ENCODE peak calls at places on chromosomes 11 and 22, in four cellular contexts. N, F, S and E are unnamed samples.

GRCh38 chr11:115286614-115287013 is 217.6 kb downstream of the CADM1 start:
- DNase-seq in N (no peak), F (no peak), S (no peak), E (no peak)

GRCh38 chr11:65102142-65103095 is 6.4 kb downstream of the VPS51 start:
- DNase-seq in S (no peak), N (no peak), F (no peak), E (no peak)

GRCh38 chr22:38348751-38349496 is 31.7 kb upstream of the CSNK1E start:
- DNase-seq in F (no peak), S (no peak), N (no peak), E (no peak)

GRCh38 chr11:10023202-10023601 is 270.8 kb downstream of the SBF2 start:
- DNase-seq in S (no peak), N (no peak), F (no peak), E (no peak)

GRCh38 chr11:70763606-70764005 is 365.3 kb downstream of the CTTN start:
- DNase-seq in N (no peak), F (no peak), S (no peak), E (no peak)

GRCh38 chr22:24772493-24773220 is 1.9 kb downstream of the PIWIL3 start:
- DNase-seq in N (no peak), S (peak; percentile 35), F (peak; percentile 61), E (peak; percentile 64)

GRCh38 chr11:73951797-73952196 is 971 bp downstream of the DNAJB13 start:
- DNase-seq in N (no peak), S (no peak), F (no peak), E (no peak)

GRCh38 chr22:19630614-19631013 is 83.7 kb upstream of the SEPTIN5 start:
- DNase-seq in N (no peak), S (no peak), F (no peak), E (no peak)

GRCh38 chr11:11981364-11981763 is 27.1 kb downstream of the DKK3 start:
- DNase-seq in F (no peak), N (no peak), S (no peak), E (no peak)

GRCh38 chr11:19092342-19092741 is 24.6 kb upstream of the ZDHHC13 start:
- DNase-seq in F (no peak), S (no peak), N (no peak), E (no peak)

GRCh38 chr22:20463324-20464095 is 25.9 kb upstream of the SCARF2 start:
- DNase-seq in S (no peak), N (no peak), F (no peak), E (no peak)

GRCh38 chr11:46894961-46895360 is 23.4 kb downstream of the LRP4 start:
- DNase-seq in F (no peak), S (no peak), N (no peak), E (no peak)

GRCh38 chr11:122069946-122070345 is 46.1 kb downstream of the BLID start:
- DNase-seq in F (peak; percentile 7), S (no peak), N (no peak), E (peak; percentile 46)

GRCh38 chr11:12195773-12196172 is 85.4 kb downstream of the MICAL2 start:
- DNase-seq in N (no peak), S (peak; percentile 40), F (no peak), E (no peak)

GRCh38 chr11:26584818-26585217 is 12.8 kb upstream of the MUC15 start:
- DNase-seq in F (no peak), S (no peak), N (no peak), E (no peak)

GRCh38 chr11:60326955-60327354 is at the start of gene MS4A6E:
- DNase-seq in S (no peak), N (no peak), F (no peak), E (no peak)

GRCh38 chr11:72308226-72309073 is 64.5 kb upstream of the PHOX2A start:
- DNase-seq in S (peak; percentile 15), N (no peak), F (no peak), E (no peak)

GRCh38 chr11:21634491-21634890 is 558.4 kb upstream of the ANO5 start:
- DNase-seq in S (no peak), N (no peak), F (no peak), E (no peak)

GRCh38 chr22:25747245-25747944 is 5.4 kb downstream of the MYO18B start:
- DNase-seq in S (peak; percentile 71), N (no peak), F (peak; percentile 35), E (no peak)

GRCh38 chr11:61682093-61682732 is 2.0 kb downstream of the DAGLA start:
- DNase-seq in F (peak; percentile 99), N (no peak), S (no peak), E (no peak)

GRCh38 chr22:24952837-24953293 is 349 bp downstream of the KIAA1671 start:
- DNase-seq in F (peak; percentile 72), S (no peak), N (no peak), E (peak; percentile 71)

GRCh38 chr11:103581680-103582265 is 454.7 kb upstream of the DDI1 start:
- DNase-seq in S (no peak), F (no peak), N (no peak), E (no peak)

GRCh38 chr11:106076421-106076922 is 675 bp downstream of the KBTBD3 start:
- DNase-seq in F (no peak), S (no peak), N (no peak), E (no peak)

GRCh38 chr11:133929401-133930052 is 27.2 kb downstream of the IGSF9B start:
- DNase-seq in N (no peak), S (no peak), F (no peak), E (no peak)

GRCh38 chr11:3949132-3949531 is 93.7 kb downstream of the STIM1 start:
- DNase-seq in S (no peak), N (peak; percentile 50), F (no peak), E (no peak)

GRCh38 chr22:49107961-49108530 is 719.6 kb downstream of the BRD1 start:
- DNase-seq in S (no peak), N (no peak), F (no peak), E (no peak)

GRCh38 chr11:124745835-124746620 is 6.0 kb downstream of the VSIG2 start:
- DNase-seq in F (no peak), S (no peak), N (no peak), E (peak; percentile 72)

GRCh38 chr11:105447936-105448702 is 161.8 kb upstream of the GRIA4 start:
- DNase-seq in N (no peak), F (no peak), S (no peak), E (no peak)

GRCh38 chr11:20966489-20966888 is 297.1 kb downstream of the NELL1 start:
- DNase-seq in F (no peak), S (no peak), N (no peak), E (peak; percentile 26)

GRCh38 chr11:46920709-46921108 is 2.4 kb upstream of the LRP4 start:
- DNase-seq in N (no peak), S (no peak), F (peak; percentile 29), E (no peak)

GRCh38 chr11:123185326-123185725 is 9.7 kb downstream of the CLMP start:
- DNase-seq in F (no peak), S (no peak), N (no peak), E (peak; percentile 36)

GRCh38 chr11:123182101-123182500 is 12.9 kb downstream of the CLMP start:
- DNase-seq in F (no peak), N (no peak), S (no peak), E (no peak)

GRCh38 chr11:123184531-123184930 is 10.5 kb downstream of the CLMP start:
- DNase-seq in N (no peak), F (no peak), S (no peak), E (no peak)

GRCh38 chr11:123181075-123181474 is 14.0 kb downstream of the CLMP start:
- DNase-seq in S (no peak), F (no peak), N (no peak), E (no peak)

GRCh38 chr11:123183391-123184099 is 11.5 kb downstream of the CLMP start:
- DNase-seq in N (no peak), S (no peak), F (no peak), E (no peak)
- TF ChIP-seq SP1 in N (no peak), S (no peak), F (no peak), E (no peak)

GRCh38 chr11:125950696-125951645 is 5.1 kb downstream of the VSIG10L2 start:
- DNase-seq in S (no peak), N (no peak), F (no peak), E (no peak)
- TF ChIP-seq CBFB in S (no peak), N (no peak), F (no peak), E (no peak)

GRCh38 chr11:77068461-77069335 is 1.9 kb downstream of the CAPN5 start:
- DNase-seq in F (no peak), N (no peak), S (no peak), E (no peak)
- TF ChIP-seq SP1 in F (no peak), N (no peak), S (no peak), E (no peak)

DNA sequence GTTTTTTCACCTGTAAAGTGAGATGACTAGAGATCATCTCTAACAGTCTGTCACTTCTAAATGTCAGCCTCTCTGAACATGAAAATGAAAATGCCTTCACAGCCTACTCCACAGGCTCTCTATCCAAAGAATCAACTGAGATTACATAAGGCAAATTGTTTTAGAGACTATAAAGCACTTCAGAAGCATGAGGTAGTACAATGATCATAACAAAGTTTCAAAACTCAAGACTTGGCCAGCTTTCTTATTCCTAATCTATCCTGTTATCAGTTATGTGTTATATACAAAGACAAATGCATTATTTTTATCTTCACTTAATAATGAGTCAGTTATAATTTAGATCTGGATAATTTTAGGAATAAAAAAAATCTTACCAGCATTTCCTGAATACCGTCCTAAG is 20.3 kb upstream of the CEP126 start:
- DNase-seq in S (no peak), N (no peak), F (no peak), E (no peak)
- TF ChIP-seq CBFB in S (no peak), N (no peak), F (no peak), E (no peak)

DNA sequence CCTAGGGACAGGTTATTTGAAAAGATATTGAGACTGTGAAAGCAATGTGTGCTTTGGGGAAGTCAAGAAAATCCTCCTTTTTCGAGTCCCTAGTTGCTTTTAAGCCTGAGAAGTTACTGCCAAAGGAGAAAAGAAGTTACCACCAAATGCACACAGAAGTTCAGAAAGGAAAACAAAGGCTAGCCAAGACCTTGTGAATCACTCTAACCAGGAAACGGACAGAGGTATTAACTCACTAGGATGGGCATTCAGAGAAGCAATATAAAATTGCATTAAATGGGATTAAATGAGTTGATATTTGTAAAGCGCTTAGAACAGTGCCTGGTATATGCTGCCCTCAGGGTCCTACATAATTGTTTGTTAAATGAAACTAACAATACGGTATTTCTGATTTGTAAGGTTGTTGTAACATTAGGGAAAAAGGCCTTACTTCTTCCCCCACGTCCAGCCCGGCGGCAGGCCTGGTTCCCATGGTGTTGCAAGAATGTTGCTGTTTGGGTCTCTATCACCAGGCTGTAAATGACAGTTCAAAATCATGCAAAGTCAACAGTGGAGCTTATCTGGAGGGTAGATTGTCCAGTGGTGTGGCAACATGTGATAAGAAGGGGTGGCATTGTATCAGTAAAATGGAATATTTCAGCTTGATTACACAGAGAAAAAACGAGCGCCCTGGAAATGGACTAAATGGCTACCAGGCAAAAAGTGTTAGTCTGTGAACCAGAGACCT is 7.1 kb downstream of the TMA7B start:
- DNase-seq in S (no peak), N (no peak), F (no peak), E (no peak)
- TF ChIP-seq SP1 in S (no peak), N (no peak), F (no peak), E (no peak)

GRCh38 chr11:33311680-33312079 is 54.5 kb downstream of the HIPK3 start:
- DNase-seq in S (no peak), F (no peak), N (no peak), E (no peak)

GRCh38 chr11:33307984-33308383 is 50.8 kb downstream of the HIPK3 start:
- DNase-seq in F (no peak), S (no peak), N (no peak), E (no peak)

GRCh38 chr11:33309118-33309517 is 51.9 kb downstream of the HIPK3 start:
- DNase-seq in S (no peak), F (no peak), N (no peak), E (no peak)

GRCh38 chr11:33315822-33316221 is 58.6 kb downstream of the HIPK3 start:
- DNase-seq in N (no peak), S (no peak), F (no peak), E (no peak)

GRCh38 chr11:33310720-33311500 is 53.7 kb downstream of the HIPK3 start:
- DNase-seq in F (no peak), S (no peak), N (no peak), E (no peak)
- TF ChIP-seq CBFB in F (no peak), S (no peak), N (no peak), E (no peak)